ENCODE peak calls at places on chromosome 6, in ten cellular contexts. H, W, M, O, I, L, Q, P, E and C are unnamed samples.

GRCh38 chr6:37936909-37937308 is 117.4 kb downstream of the ZFAND3 start:
- DNase-seq in H (no peak), W (no peak), M (no peak), O (no peak), I (no peak), L (no peak), Q (no peak), P (peak; percentile 18), E (no peak), C (no peak)

GRCh38 chr6:87210979-87211378 is 55.6 kb downstream of the ZNF292 start:
- DNase-seq in H (no peak), W (no peak), M (no peak), O (no peak), I (no peak), L (no peak), Q (no peak), P (no peak), E (no peak), C (no peak)

GRCh38 chr6:56204134-56204533 is 43.2 kb downstream of the COL21A1 start:
- DNase-seq in H (no peak), W (no peak), M (no peak), O (no peak), I (no peak), L (no peak), Q (no peak), P (no peak), E (no peak), C (no peak)

GRCh38 chr6:110529355-110529754 is 52.9 kb upstream of the SLC22A16 start:
- DNase-seq in H (no peak), W (no peak), M (no peak), O (no peak), I (no peak), L (peak; percentile 84), Q (no peak), P (no peak), E (no peak), C (no peak)

GRCh38 chr6:151763938-151764680 is 43.4 kb upstream of the ESR1 start:
- DNase-seq in H (peak; percentile 96), W (peak; percentile 88), M (peak; percentile 57), O (peak; percentile 97), I (peak; percentile 91), L (peak; percentile 97), Q (peak; percentile 67), P (peak; percentile 33), E (peak; percentile 82), C (peak; percentile 87)

GRCh38 chr6:112007805-112008204 is 46.1 kb upstream of the CCN6 start:
- DNase-seq in H (no peak), W (peak; percentile 41), M (no peak), O (peak; percentile 27), I (no peak), L (no peak), Q (no peak), P (no peak), E (peak; percentile 43), C (no peak)

GRCh38 chr6:75880305-75880704 is 131.3 kb downstream of the MYO6 start:
- DNase-seq in H (no peak), W (no peak), M (no peak), O (no peak), I (no peak), L (no peak), Q (no peak), P (no peak), E (no peak), C (no peak)

GRCh38 chr6:26235240-26235730 is 129.7 kb upstream of the BTN3A2 start:
- DNase-seq in H (no peak), W (no peak), M (peak; percentile 42), O (no peak), I (no peak), L (no peak), Q (no peak), P (peak; percentile 54), E (no peak), C (no peak)

GRCh38 chr6:161498359-161498758 is 224.5 kb upstream of the AGPAT4 start:
- DNase-seq in H (no peak), W (no peak), M (peak; percentile 10), O (no peak), I (no peak), L (peak; percentile 61), Q (peak; percentile 41), P (no peak), E (no peak), C (no peak)

DNA sequence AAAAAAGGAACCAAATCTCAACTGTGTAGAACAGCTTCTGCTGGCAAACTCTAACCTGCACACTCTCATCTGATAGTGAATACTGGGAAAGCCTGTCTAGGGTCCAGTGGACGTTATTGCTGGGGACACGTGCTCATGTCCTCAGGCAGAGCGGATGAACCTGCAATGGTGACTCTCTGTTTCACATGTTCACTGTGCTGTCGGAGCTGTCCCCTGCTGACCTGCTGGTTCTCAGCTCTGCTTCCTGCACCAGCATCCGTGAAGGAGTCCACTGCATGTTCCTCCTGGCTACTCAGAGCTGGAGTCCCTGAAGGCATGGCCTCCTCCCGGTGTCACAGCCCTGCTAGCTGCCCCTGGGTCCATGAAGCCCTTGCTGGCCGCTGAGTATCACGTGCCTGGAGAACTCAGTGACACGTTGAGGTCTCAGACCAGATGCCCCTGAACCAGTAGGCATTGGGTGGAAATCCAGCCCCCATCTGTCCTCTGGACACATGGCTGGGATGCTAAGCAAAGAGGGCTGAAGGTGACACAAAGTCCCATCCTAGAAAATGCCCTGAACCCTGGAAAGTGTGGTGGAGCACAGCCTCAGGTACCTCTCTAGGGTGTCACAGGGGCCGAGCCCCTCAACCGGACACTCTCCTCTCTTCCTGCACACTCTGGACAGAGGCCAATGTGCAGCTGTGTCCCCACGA is 54.8 kb upstream of the FRMD1 start:
- DNase-seq in H (no peak), W (no peak), M (no peak), O (no peak), I (peak; percentile 12), L (no peak), Q (no peak), P (no peak), E (no peak), C (no peak)
- H3K27ac ChIP-seq in H (no peak overlapping the region), W (no peak overlapping the region), M (no peak overlapping the region), O (no peak overlapping the region), I (no peak overlapping the region), L (no peak overlapping the region), Q (no peak overlapping the region), P (no peak overlapping the region), E (no peak overlapping the region), C (no peak overlapping the region)

GRCh38 chr6:132931937-132932336 is 117.6 kb downstream of the RPS12 start:
- DNase-seq in H (no peak), W (peak; percentile 25), M (no peak), O (no peak), I (no peak), L (peak; percentile 34), Q (no peak), P (no peak), E (no peak), C (no peak)

GRCh38 chr6:132934496-132934895 is 120.1 kb downstream of the RPS12 start:
- DNase-seq in H (no peak), W (no peak), M (no peak), O (no peak), I (no peak), L (no peak), Q (no peak), P (no peak), E (no peak), C (no peak)

GRCh38 chr6:132932566-132932965 is 118.2 kb downstream of the RPS12 start:
- DNase-seq in H (no peak), W (no peak), M (no peak), O (no peak), I (no peak), L (no peak), Q (no peak), P (no peak), E (no peak), C (no peak)

GRCh38 chr6:132931313-132931712 is 116.9 kb downstream of the RPS12 start:
- DNase-seq in H (no peak), W (no peak), M (no peak), O (no peak), I (no peak), L (no peak), Q (no peak), P (no peak), E (no peak), C (no peak)

DNA sequence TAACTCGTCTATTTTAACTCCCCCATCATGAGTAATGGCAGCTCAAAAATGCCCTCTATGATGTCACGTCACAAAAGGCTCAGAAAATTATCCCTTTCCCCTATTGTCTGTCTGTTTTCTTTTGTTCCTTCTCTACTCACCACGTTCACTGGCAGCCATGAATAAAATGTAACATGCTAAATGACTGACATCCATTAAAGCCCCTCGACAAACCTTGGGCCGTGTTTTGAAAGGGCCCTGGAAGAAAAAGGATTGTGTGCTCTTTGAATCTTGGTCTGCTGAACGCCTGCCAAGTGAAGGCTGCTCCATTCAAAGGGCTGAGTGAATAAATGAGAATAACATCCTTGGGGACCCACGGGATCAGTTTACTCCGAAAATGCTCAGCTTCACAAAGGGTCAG is 118.7 kb downstream of the RPS12 start:
- DNase-seq in H (no peak), W (no peak), M (no peak), O (no peak), I (no peak), L (no peak), Q (no peak), P (no peak), E (no peak), C (no peak)
- H3K27ac ChIP-seq in H (no peak overlapping the region), W (no peak overlapping the region), M (no peak overlapping the region), O (no peak overlapping the region), I (no peak overlapping the region), L (no peak overlapping the region), Q (no peak overlapping the region), P (no peak overlapping the region), E (no peak overlapping the region), C (no peak overlapping the region)

GRCh38 chr6:31572041-31572911 is at the start of gene LTA:
- DNase-seq in H (no peak), W (no peak), M (no peak), O (no peak), I (no peak), L (no peak), Q (no peak), P (peak; percentile 70), E (no peak), C (no peak)

GRCh38 chr6:31568537-31568961 is 3.5 kb upstream of the LTA start:
- DNase-seq in H (no peak), W (no peak), M (no peak), O (no peak), I (no peak), L (peak; percentile 39), Q (no peak), P (peak; percentile 76), E (no peak), C (no peak)

GRCh38 chr6:31569861-31570536 is 2.1 kb upstream of the LTA start:
- DNase-seq in H (no peak), W (no peak), M (no peak), O (no peak), I (no peak), L (no peak), Q (no peak), P (no peak), E (no peak), C (no peak)

GRCh38 chr6:31573239-31574105 is 1.4 kb downstream of the LTA start:
- DNase-seq in H (no peak), W (no peak), M (no peak), O (no peak), I (no peak), L (no peak), Q (no peak), P (no peak), E (no peak), C (no peak)

GRCh38 chr6:31567531-31568370 is 4.3 kb upstream of the LTA start:
- DNase-seq in H (no peak), W (no peak), M (no peak), O (no peak), I (no peak), L (no peak), Q (no peak), P (no peak), E (no peak), C (no peak)
- H3K27ac ChIP-seq in H (no peak overlapping the region), W (no peak overlapping the region), M (no peak overlapping the region), O (no peak overlapping the region), I (no peak overlapping the region), L (no peak overlapping the region), Q (no peak overlapping the region), P (peak overlapping the region; percentile 75), E (no peak overlapping the region), C (no peak overlapping the region)

GRCh38 chr6:7912736-7913517 is 2.3 kb upstream of the TXNDC5 start:
- DNase-seq in H (no peak), W (no peak), M (no peak), O (no peak), I (no peak), L (no peak), Q (no peak), P (peak; percentile 54), E (peak; percentile 15), C (no peak)
- H3K27ac ChIP-seq in H (no peak overlapping the region), W (no peak overlapping the region), M (no peak overlapping the region), O (no peak overlapping the region), I (no peak overlapping the region), L (no peak overlapping the region), Q (no peak overlapping the region), P (peak overlapping the region; percentile 96), E (no peak overlapping the region), C (no peak overlapping the region)